ENCODE peak calls at places on chromosomes 12 and 14, in five cellular contexts. One of them, this sample, is unnamed.

GRCh38 chr12:1533602-1534304 is 60.6 kb downstream of the FBXL14 start:
- DNase-seq in T-helper 2 cell: no peak
- DNase-seq in epithelial cell of esophagus: no peak
- DNase-seq in pancreas: no peak
- DNase-seq in psoas muscle: no peak
- DNase-seq in this sample: no peak

GRCh38 chr12:3168775-3169221 is 91.6 kb downstream of the TSPAN9 start:
- DNase-seq in T-helper 2 cell: peak
- DNase-seq in epithelial cell of esophagus: peak
- DNase-seq in psoas muscle: peak
- DNase-seq in pancreas: no peak
- DNase-seq in this sample: no peak

GRCh38 chr12:59891180-59891579 is 295.4 kb downstream of the SLC16A7 start:
- DNase-seq in psoas muscle: no peak
- DNase-seq in T-helper 2 cell: no peak
- DNase-seq in epithelial cell of esophagus: peak
- DNase-seq in pancreas: no peak
- DNase-seq in this sample: no peak

GRCh38 chr14:95759952-95760351 is 46.0 kb upstream of the TCL1A start:
- DNase-seq in pancreas: no peak
- DNase-seq in psoas muscle: no peak
- DNase-seq in T-helper 2 cell: no peak
- DNase-seq in epithelial cell of esophagus: no peak
- DNase-seq in this sample: no peak

GRCh38 chr12:47397664-47398281 is 308.1 kb downstream of the RPAP3 start:
- DNase-seq in pancreas: no peak
- DNase-seq in T-helper 2 cell: no peak
- DNase-seq in psoas muscle: no peak
- DNase-seq in epithelial cell of esophagus: peak
- DNase-seq in this sample: peak

GRCh38 chr12:78407722-78408121 is 456.9 kb upstream of the SYT1 start:
- DNase-seq in epithelial cell of esophagus: no peak
- DNase-seq in pancreas: no peak
- DNase-seq in psoas muscle: no peak
- DNase-seq in T-helper 2 cell: no peak
- DNase-seq in this sample: no peak

GRCh38 chr12:29726321-29726692 is 57.4 kb downstream of the TMTC1 start:
- DNase-seq in pancreas: no peak
- DNase-seq in T-helper 2 cell: no peak
- DNase-seq in psoas muscle: no peak
- DNase-seq in epithelial cell of esophagus: no peak
- DNase-seq in this sample: no peak

GRCh38 chr12:102690267-102690666 is 209.9 kb upstream of the IGF1 start:
- DNase-seq in T-helper 2 cell: no peak
- DNase-seq in epithelial cell of esophagus: no peak
- DNase-seq in psoas muscle: no peak
- DNase-seq in pancreas: no peak
- DNase-seq in this sample: no peak

GRCh38 chr12:45730116-45730841 is 773 bp downstream of the ARID2 start:
- DNase-seq in T-helper 2 cell: peak
- DNase-seq in epithelial cell of esophagus: peak
- DNase-seq in psoas muscle: peak
- DNase-seq in pancreas: peak
- DNase-seq in this sample: peak

GRCh38 chr12:2531371-2531770 is 263.4 kb upstream of the FKBP4 start:
- DNase-seq in T-helper 2 cell: no peak
- DNase-seq in psoas muscle: no peak
- DNase-seq in epithelial cell of esophagus: no peak
- DNase-seq in pancreas: no peak
- DNase-seq in this sample: no peak

GRCh38 chr12:53952871-53953734 is 1.6 kb upstream of the HOXC12 start:
- DNase-seq in T-helper 2 cell: no peak
- DNase-seq in psoas muscle: no peak
- DNase-seq in epithelial cell of esophagus: no peak
- DNase-seq in pancreas: peak
- DNase-seq in this sample: no peak

GRCh38 chr12:53963434-53964314 is 9.0 kb downstream of the HOXC12 start:
- DNase-seq in epithelial cell of esophagus: no peak
- DNase-seq in pancreas: peak
- DNase-seq in psoas muscle: peak
- DNase-seq in T-helper 2 cell: no peak
- DNase-seq in this sample: no peak

GRCh38 chr14:49687942-49688700 is at the start of gene POLE2:
- DNase-seq in T-helper 2 cell: peak
- DNase-seq in psoas muscle: peak
- DNase-seq in pancreas: peak
- DNase-seq in epithelial cell of esophagus: peak
- DNase-seq in this sample: peak

GRCh38 chr12:77253321-77253720 is 188.0 kb upstream of the E2F7 start:
- DNase-seq in epithelial cell of esophagus: no peak
- DNase-seq in pancreas: no peak
- DNase-seq in T-helper 2 cell: no peak
- DNase-seq in psoas muscle: no peak
- DNase-seq in this sample: no peak

GRCh38 chr12:47990351-47991105 is 13.7 kb downstream of the COL2A1 start:
- DNase-seq in epithelial cell of esophagus: no peak
- DNase-seq in pancreas: no peak
- DNase-seq in T-helper 2 cell: no peak
- DNase-seq in psoas muscle: no peak
- DNase-seq in this sample: no peak